ENCODE peak calls at places on chromosomes 4 and X, in nine cellular contexts. One of them, this sample, is unnamed.

GRCh38 chrX:17412692-17413091 is 37.7 kb downstream of the NHS start:
- DNase-seq in WTC11: no peak
- DNase-seq in EH: peak
- DNase-seq in prostate gland: no peak
- DNase-seq in HFF-Myc: peak
- DNase-seq in stimulated activated CD8-positive, alpha-beta memory T cell treated with anti-CD3 and anti-CD28 coated beads, Interleukin-4, amount 100 ng/mL, for 24 hours: no peak
- DNase-seq in nucleus accumbens: no peak
- DNase-seq in activated CD4-positive, CD25-positive, alpha-beta regulatory T cell: no peak
- DNase-seq in cortex of kidney: no peak
- DNase-seq in this sample: peak

GRCh38 chr4:152482211-152482610 is 53.7 kb downstream of the FBXW7 start:
- DNase-seq in WTC11: no peak
- DNase-seq in EH: no peak
- DNase-seq in prostate gland: no peak
- DNase-seq in HFF-Myc: no peak
- DNase-seq in stimulated activated CD8-positive, alpha-beta memory T cell treated with anti-CD3 and anti-CD28 coated beads, Interleukin-4, amount 100 ng/mL, for 24 hours: no peak
- DNase-seq in nucleus accumbens: no peak
- DNase-seq in activated CD4-positive, CD25-positive, alpha-beta regulatory T cell: no peak
- DNase-seq in cortex of kidney: no peak
- DNase-seq in this sample: no peak

GRCh38 chr4:117376700-117377099 is 291.3 kb upstream of the TRAM1L1 start:
- DNase-seq in WTC11: no peak
- DNase-seq in EH: no peak
- DNase-seq in prostate gland: no peak
- DNase-seq in HFF-Myc: no peak
- DNase-seq in stimulated activated CD8-positive, alpha-beta memory T cell treated with anti-CD3 and anti-CD28 coated beads, Interleukin-4, amount 100 ng/mL, for 24 hours: no peak
- DNase-seq in nucleus accumbens: no peak
- DNase-seq in activated CD4-positive, CD25-positive, alpha-beta regulatory T cell: no peak
- DNase-seq in cortex of kidney: no peak
- DNase-seq in this sample: no peak

GRCh38 chrX:135543924-135544323 is 23.5 kb downstream of the INTS6L start:
- DNase-seq in WTC11: peak
- DNase-seq in EH: no peak
- DNase-seq in prostate gland: no peak
- DNase-seq in HFF-Myc: no peak
- DNase-seq in stimulated activated CD8-positive, alpha-beta memory T cell treated with anti-CD3 and anti-CD28 coated beads, Interleukin-4, amount 100 ng/mL, for 24 hours: no peak
- DNase-seq in nucleus accumbens: no peak
- DNase-seq in activated CD4-positive, CD25-positive, alpha-beta regulatory T cell: peak
- DNase-seq in cortex of kidney: no peak
- DNase-seq in this sample: no peak

GRCh38 chr4:135201081-135201480 is 999.5 kb upstream of the PABPC4L start:
- DNase-seq in WTC11: no peak
- DNase-seq in EH: peak
- DNase-seq in prostate gland: no peak
- DNase-seq in HFF-Myc: no peak
- DNase-seq in stimulated activated CD8-positive, alpha-beta memory T cell treated with anti-CD3 and anti-CD28 coated beads, Interleukin-4, amount 100 ng/mL, for 24 hours: no peak
- DNase-seq in nucleus accumbens: no peak
- DNase-seq in activated CD4-positive, CD25-positive, alpha-beta regulatory T cell: no peak
- DNase-seq in cortex of kidney: no peak
- DNase-seq in this sample: no peak

GRCh38 chr4:94400191-94400590 is 51.6 kb upstream of the PDLIM5 start:
- DNase-seq in WTC11: no peak
- DNase-seq in EH: no peak
- DNase-seq in prostate gland: no peak
- DNase-seq in HFF-Myc: no peak
- DNase-seq in stimulated activated CD8-positive, alpha-beta memory T cell treated with anti-CD3 and anti-CD28 coated beads, Interleukin-4, amount 100 ng/mL, for 24 hours: no peak
- DNase-seq in nucleus accumbens: no peak
- DNase-seq in activated CD4-positive, CD25-positive, alpha-beta regulatory T cell: no peak
- DNase-seq in cortex of kidney: no peak
- DNase-seq in this sample: no peak

GRCh38 chr4:110669663-110670062 is 46.8 kb upstream of the PITX2 start:
- DNase-seq in WTC11: no peak
- DNase-seq in EH: no peak
- DNase-seq in prostate gland: no peak
- DNase-seq in HFF-Myc: no peak
- DNase-seq in stimulated activated CD8-positive, alpha-beta memory T cell treated with anti-CD3 and anti-CD28 coated beads, Interleukin-4, amount 100 ng/mL, for 24 hours: no peak
- DNase-seq in nucleus accumbens: no peak
- DNase-seq in activated CD4-positive, CD25-positive, alpha-beta regulatory T cell: no peak
- DNase-seq in cortex of kidney: no peak
- DNase-seq in this sample: no peak

GRCh38 chrX:55007633-55008032 is 7.5 kb downstream of the APEX2 start:
- DNase-seq in WTC11: no peak
- DNase-seq in EH: peak
- DNase-seq in prostate gland: no peak
- DNase-seq in HFF-Myc: peak
- DNase-seq in stimulated activated CD8-positive, alpha-beta memory T cell treated with anti-CD3 and anti-CD28 coated beads, Interleukin-4, amount 100 ng/mL, for 24 hours: no peak
- DNase-seq in nucleus accumbens: no peak
- DNase-seq in activated CD4-positive, CD25-positive, alpha-beta regulatory T cell: no peak
- DNase-seq in cortex of kidney: no peak
- DNase-seq in this sample: no peak

GRCh38 chrX:68183612-68184214 is 249.6 kb downstream of the OPHN1 start:
- DNase-seq in WTC11: no peak
- DNase-seq in EH: peak
- DNase-seq in prostate gland: no peak
- DNase-seq in HFF-Myc: no peak
- DNase-seq in stimulated activated CD8-positive, alpha-beta memory T cell treated with anti-CD3 and anti-CD28 coated beads, Interleukin-4, amount 100 ng/mL, for 24 hours: no peak
- DNase-seq in nucleus accumbens: no peak
- DNase-seq in activated CD4-positive, CD25-positive, alpha-beta regulatory T cell: no peak
- DNase-seq in cortex of kidney: no peak
- DNase-seq in this sample: no peak

GRCh38 chr4:123017636-123018390 is 95.4 kb upstream of the NUDT6 start:
- DNase-seq in WTC11: no peak
- DNase-seq in EH: peak
- DNase-seq in prostate gland: no peak
- DNase-seq in HFF-Myc: no peak
- DNase-seq in stimulated activated CD8-positive, alpha-beta memory T cell treated with anti-CD3 and anti-CD28 coated beads, Interleukin-4, amount 100 ng/mL, for 24 hours: no peak
- DNase-seq in nucleus accumbens: no peak
- DNase-seq in activated CD4-positive, CD25-positive, alpha-beta regulatory T cell: no peak
- DNase-seq in cortex of kidney: no peak
- DNase-seq in this sample: no peak

GRCh38 chrX:97858592-97858991 is 974.9 kb downstream of the RPA4 start:
- DNase-seq in WTC11: no peak
- DNase-seq in EH: peak
- DNase-seq in prostate gland: no peak
- DNase-seq in HFF-Myc: no peak
- DNase-seq in stimulated activated CD8-positive, alpha-beta memory T cell treated with anti-CD3 and anti-CD28 coated beads, Interleukin-4, amount 100 ng/mL, for 24 hours: no peak
- DNase-seq in nucleus accumbens: no peak
- DNase-seq in activated CD4-positive, CD25-positive, alpha-beta regulatory T cell: no peak
- DNase-seq in cortex of kidney: no peak
- DNase-seq in this sample: no peak

GRCh38 chr4:116632269-116632668 is 453.1 kb downstream of the TRAM1L1 start:
- DNase-seq in WTC11: no peak
- DNase-seq in EH: no peak
- DNase-seq in prostate gland: no peak
- DNase-seq in HFF-Myc: no peak
- DNase-seq in stimulated activated CD8-positive, alpha-beta memory T cell treated with anti-CD3 and anti-CD28 coated beads, Interleukin-4, amount 100 ng/mL, for 24 hours: no peak
- DNase-seq in nucleus accumbens: no peak
- DNase-seq in activated CD4-positive, CD25-positive, alpha-beta regulatory T cell: no peak
- DNase-seq in cortex of kidney: no peak
- DNase-seq in this sample: no peak

GRCh38 chr4:48985976-48986653 is at the start of gene CWH43:
- DNase-seq in WTC11: peak
- DNase-seq in EH: no peak
- DNase-seq in prostate gland: peak
- DNase-seq in HFF-Myc: no peak
- DNase-seq in stimulated activated CD8-positive, alpha-beta memory T cell treated with anti-CD3 and anti-CD28 coated beads, Interleukin-4, amount 100 ng/mL, for 24 hours: no peak
- DNase-seq in nucleus accumbens: no peak
- DNase-seq in activated CD4-positive, CD25-positive, alpha-beta regulatory T cell: no peak
- DNase-seq in cortex of kidney: no peak
- DNase-seq in this sample: no peak

GRCh38 chrX:46559062-46559461 is 13.8 kb upstream of the ZNF674 start:
- DNase-seq in WTC11: no peak
- DNase-seq in EH: peak
- DNase-seq in prostate gland: no peak
- DNase-seq in HFF-Myc: no peak
- DNase-seq in stimulated activated CD8-positive, alpha-beta memory T cell treated with anti-CD3 and anti-CD28 coated beads, Interleukin-4, amount 100 ng/mL, for 24 hours: no peak
- DNase-seq in nucleus accumbens: no peak
- DNase-seq in activated CD4-positive, CD25-positive, alpha-beta regulatory T cell: no peak
- DNase-seq in cortex of kidney: no peak
- DNase-seq in this sample: no peak

GRCh38 chr4:143531368-143531767 is 17.9 kb downstream of the SMARCA5 start:
- DNase-seq in WTC11: no peak
- DNase-seq in EH: peak
- DNase-seq in prostate gland: no peak
- DNase-seq in HFF-Myc: no peak
- DNase-seq in stimulated activated CD8-positive, alpha-beta memory T cell treated with anti-CD3 and anti-CD28 coated beads, Interleukin-4, amount 100 ng/mL, for 24 hours: no peak
- DNase-seq in nucleus accumbens: no peak
- DNase-seq in activated CD4-positive, CD25-positive, alpha-beta regulatory T cell: no peak
- DNase-seq in cortex of kidney: no peak
- DNase-seq in this sample: no peak

GRCh38 chr4:171266666-171267065 is 546.5 kb upstream of the GALNTL6 start:
- DNase-seq in WTC11: no peak
- DNase-seq in EH: no peak
- DNase-seq in prostate gland: no peak
- DNase-seq in HFF-Myc: no peak
- DNase-seq in stimulated activated CD8-positive, alpha-beta memory T cell treated with anti-CD3 and anti-CD28 coated beads, Interleukin-4, amount 100 ng/mL, for 24 hours: no peak
- DNase-seq in nucleus accumbens: no peak
- DNase-seq in activated CD4-positive, CD25-positive, alpha-beta regulatory T cell: no peak
- DNase-seq in cortex of kidney: no peak
- DNase-seq in this sample: no peak

GRCh38 chrX:69083785-69084184 is 81.5 kb downstream of the PJA1 start:
- DNase-seq in WTC11: no peak
- DNase-seq in EH: no peak
- DNase-seq in prostate gland: no peak
- DNase-seq in HFF-Myc: no peak
- DNase-seq in stimulated activated CD8-positive, alpha-beta memory T cell treated with anti-CD3 and anti-CD28 coated beads, Interleukin-4, amount 100 ng/mL, for 24 hours: no peak
- DNase-seq in nucleus accumbens: no peak
- DNase-seq in activated CD4-positive, CD25-positive, alpha-beta regulatory T cell: no peak
- DNase-seq in cortex of kidney: no peak
- DNase-seq in this sample: no peak

GRCh38 chr4:113406723-113407016 is 354.9 kb downstream of the CAMK2D start:
- DNase-seq in WTC11: no peak
- DNase-seq in EH: no peak
- DNase-seq in prostate gland: peak
- DNase-seq in HFF-Myc: no peak
- DNase-seq in stimulated activated CD8-positive, alpha-beta memory T cell treated with anti-CD3 and anti-CD28 coated beads, Interleukin-4, amount 100 ng/mL, for 24 hours: no peak
- DNase-seq in nucleus accumbens: no peak
- DNase-seq in activated CD4-positive, CD25-positive, alpha-beta regulatory T cell: no peak
- DNase-seq in cortex of kidney: no peak
- DNase-seq in this sample: no peak

GRCh38 chr4:96097040-96097607 is 257.2 kb downstream of the PDHA2 start:
- DNase-seq in WTC11: no peak
- DNase-seq in EH: no peak
- DNase-seq in prostate gland: no peak
- DNase-seq in HFF-Myc: no peak
- DNase-seq in stimulated activated CD8-positive, alpha-beta memory T cell treated with anti-CD3 and anti-CD28 coated beads, Interleukin-4, amount 100 ng/mL, for 24 hours: no peak
- DNase-seq in nucleus accumbens: no peak
- DNase-seq in activated CD4-positive, CD25-positive, alpha-beta regulatory T cell: no peak
- DNase-seq in cortex of kidney: no peak
- DNase-seq in this sample: no peak

GRCh38 chr4:76074995-76075600 is 589 bp downstream of the ART3 start:
- DNase-seq in WTC11: no peak
- DNase-seq in EH: no peak
- DNase-seq in prostate gland: no peak
- DNase-seq in HFF-Myc: no peak
- DNase-seq in stimulated activated CD8-positive, alpha-beta memory T cell treated with anti-CD3 and anti-CD28 coated beads, Interleukin-4, amount 100 ng/mL, for 24 hours: no peak
- DNase-seq in nucleus accumbens: no peak
- DNase-seq in activated CD4-positive, CD25-positive, alpha-beta regulatory T cell: no peak
- DNase-seq in cortex of kidney: no peak
- DNase-seq in this sample: no peak

GRCh38 chr4:153788419-153789276 is at the start of gene SFRP2:
- DNase-seq in WTC11: peak
- DNase-seq in EH: peak
- DNase-seq in prostate gland: no peak
- DNase-seq in HFF-Myc: no peak
- DNase-seq in stimulated activated CD8-positive, alpha-beta memory T cell treated with anti-CD3 and anti-CD28 coated beads, Interleukin-4, amount 100 ng/mL, for 24 hours: no peak
- DNase-seq in nucleus accumbens: no peak
- DNase-seq in activated CD4-positive, CD25-positive, alpha-beta regulatory T cell: no peak
- DNase-seq in cortex of kidney: no peak
- DNase-seq in this sample: no peak

GRCh38 chrX:13891367-13892146 is 74.7 kb upstream of the GPM6B start:
- DNase-seq in WTC11: no peak
- DNase-seq in EH: no peak
- DNase-seq in prostate gland: no peak
- DNase-seq in HFF-Myc: no peak
- DNase-seq in stimulated activated CD8-positive, alpha-beta memory T cell treated with anti-CD3 and anti-CD28 coated beads, Interleukin-4, amount 100 ng/mL, for 24 hours: no peak
- DNase-seq in nucleus accumbens: peak
- DNase-seq in activated CD4-positive, CD25-positive, alpha-beta regulatory T cell: no peak
- DNase-seq in cortex of kidney: no peak
- DNase-seq in this sample: no peak

GRCh38 chr4:173374588-173374987 is 3.8 kb downstream of the SAP30 start:
- DNase-seq in WTC11: no peak
- DNase-seq in EH: no peak
- DNase-seq in prostate gland: no peak
- DNase-seq in HFF-Myc: no peak
- DNase-seq in stimulated activated CD8-positive, alpha-beta memory T cell treated with anti-CD3 and anti-CD28 coated beads, Interleukin-4, amount 100 ng/mL, for 24 hours: no peak
- DNase-seq in nucleus accumbens: no peak
- DNase-seq in activated CD4-positive, CD25-positive, alpha-beta regulatory T cell: no peak
- DNase-seq in cortex of kidney: no peak
- DNase-seq in this sample: no peak

This sample was measured in keratinocyte.